ENCODE peak calls at places on chromosomes 13 and 19, in nine cellular contexts. One of them, this sample, is unnamed.

GRCh38 chr13:78147905-78148304 is 229.3 kb upstream of the EDNRB start:
- DNase-seq in GM23338: no peak
- DNase-seq in endodermal cell: no peak
- DNase-seq in SK-N-SH: no peak
- DNase-seq in cardiac fibroblast: peak
- DNase-seq in astrocyte of the spinal cord: peak
- DNase-seq in foreskin fibroblast: peak
- DNase-seq in uterus: no peak
- DNase-seq in sigmoid colon: no peak
- DNase-seq in this sample: peak

GRCh38 chr19:39126593-39127187 is 1.1 kb downstream of the PAK4 start:
- DNase-seq in SK-N-SH: no peak
- DNase-seq in sigmoid colon: no peak
- DNase-seq in foreskin fibroblast: no peak
- DNase-seq in uterus: no peak
- DNase-seq in astrocyte of the spinal cord: peak
- DNase-seq in GM23338: no peak
- DNase-seq in cardiac fibroblast: no peak
- DNase-seq in endodermal cell: peak
- DNase-seq in this sample: no peak

GRCh38 chr19:1872807-1873523 is 9.6 kb upstream of the KLF16 start:
- DNase-seq in SK-N-SH: no peak
- DNase-seq in foreskin fibroblast: no peak
- DNase-seq in astrocyte of the spinal cord: no peak
- DNase-seq in uterus: no peak
- DNase-seq in sigmoid colon: no peak
- DNase-seq in cardiac fibroblast: no peak
- DNase-seq in endodermal cell: no peak
- DNase-seq in GM23338: no peak
- DNase-seq in this sample: no peak

GRCh38 chr19:45577111-45577905 is 7.3 kb downstream of the OPA3 start:
- DNase-seq in GM23338: peak
- DNase-seq in SK-N-SH: no peak
- DNase-seq in foreskin fibroblast: peak
- DNase-seq in cardiac fibroblast: peak
- DNase-seq in astrocyte of the spinal cord: peak
- DNase-seq in sigmoid colon: peak
- DNase-seq in uterus: no peak
- DNase-seq in endodermal cell: peak
- DNase-seq in this sample: no peak

GRCh38 chr13:105774739-105775460 is 760.6 kb downstream of the EFNB2 start:
- DNase-seq in uterus: no peak
- DNase-seq in foreskin fibroblast: no peak
- DNase-seq in astrocyte of the spinal cord: peak
- DNase-seq in SK-N-SH: no peak
- DNase-seq in endodermal cell: peak
- DNase-seq in sigmoid colon: no peak
- DNase-seq in cardiac fibroblast: no peak
- DNase-seq in GM23338: peak
- DNase-seq in this sample: no peak

GRCh38 chr19:33740811-33741396 is 55.8 kb upstream of the KCTD15 start:
- DNase-seq in astrocyte of the spinal cord: peak
- DNase-seq in foreskin fibroblast: peak
- DNase-seq in uterus: no peak
- DNase-seq in cardiac fibroblast: peak
- DNase-seq in GM23338: peak
- DNase-seq in endodermal cell: peak
- DNase-seq in sigmoid colon: no peak
- DNase-seq in SK-N-SH: no peak
- DNase-seq in this sample: peak

GRCh38 chr13:22423261-22423660 is 752.4 kb downstream of the FGF9 start:
- DNase-seq in uterus: no peak
- DNase-seq in foreskin fibroblast: no peak
- DNase-seq in SK-N-SH: no peak
- DNase-seq in cardiac fibroblast: no peak
- DNase-seq in GM23338: no peak
- DNase-seq in sigmoid colon: no peak
- DNase-seq in astrocyte of the spinal cord: no peak
- DNase-seq in endodermal cell: no peak
- DNase-seq in this sample: no peak

GRCh38 chr13:36807616-36808015 is 11.4 kb upstream of the RFXAP start:
- DNase-seq in sigmoid colon: no peak
- DNase-seq in GM23338: no peak
- DNase-seq in uterus: no peak
- DNase-seq in astrocyte of the spinal cord: no peak
- DNase-seq in SK-N-SH: no peak
- DNase-seq in endodermal cell: no peak
- DNase-seq in foreskin fibroblast: no peak
- DNase-seq in cardiac fibroblast: no peak
- DNase-seq in this sample: no peak

DNA sequence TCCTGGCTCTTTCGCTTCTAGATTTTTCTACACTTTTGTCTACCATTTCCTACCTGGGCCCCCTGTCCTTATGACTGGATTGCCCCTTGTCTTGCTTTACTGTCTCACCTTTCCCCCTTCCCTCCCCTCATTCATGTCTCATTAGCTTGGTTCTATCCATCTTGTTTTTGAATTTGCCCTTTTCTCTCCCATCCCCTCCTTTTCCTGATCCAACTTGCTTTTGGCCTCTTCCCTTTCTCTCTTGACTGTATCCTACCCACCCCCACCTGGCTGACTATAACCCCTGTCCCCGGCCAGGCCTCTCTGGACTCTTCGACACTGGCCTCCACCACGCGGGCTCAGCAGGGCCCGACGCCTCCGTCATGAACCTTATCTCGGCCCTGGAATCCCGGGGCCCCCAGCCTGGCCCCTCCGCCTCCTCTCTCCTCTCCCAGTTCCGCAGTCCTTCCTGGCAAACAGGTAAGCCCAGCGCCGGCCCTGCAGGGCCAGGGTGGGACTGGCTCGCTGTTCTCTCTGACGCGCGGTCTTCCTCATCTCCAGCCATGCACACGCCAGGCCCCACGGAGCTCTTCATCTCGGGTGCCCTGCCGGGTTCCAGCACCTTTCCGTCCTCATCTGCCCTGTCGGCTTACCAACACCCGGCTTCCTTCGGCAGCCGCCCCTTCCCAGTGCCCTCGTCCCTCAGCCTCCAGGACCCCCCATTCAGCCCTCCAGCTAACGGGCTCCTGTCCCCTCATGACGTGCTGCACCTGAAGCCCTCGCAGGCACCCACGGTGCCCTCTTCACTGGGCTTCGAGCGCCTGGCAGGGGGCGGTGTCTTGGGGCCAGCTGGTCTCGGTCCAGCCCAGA is 3.4 kb downstream of the PRR12 start:
- DNase-seq in astrocyte of the spinal cord: no peak
- DNase-seq in endodermal cell: no peak
- DNase-seq in sigmoid colon: no peak
- DNase-seq in SK-N-SH: no peak
- DNase-seq in foreskin fibroblast: no peak
- DNase-seq in uterus: no peak
- DNase-seq in GM23338: no peak
- DNase-seq in cardiac fibroblast: no peak
- DNase-seq in this sample: no peak
- H3K4me3 ChIP-seq in astrocyte of the spinal cord: no peak
- H3K4me3 ChIP-seq in endodermal cell: peak
- H3K4me3 ChIP-seq in sigmoid colon: no peak
- H3K4me3 ChIP-seq in SK-N-SH: no peak
- H3K4me3 ChIP-seq in foreskin fibroblast: no peak
- H3K4me3 ChIP-seq in uterus: no peak
- H3K4me3 ChIP-seq in GM23338: no peak
- H3K4me3 ChIP-seq in cardiac fibroblast: no peak
- H3K4me3 ChIP-seq in this sample: no peak

GRCh38 chr19:47188507-47189033 is 42.4 kb downstream of the BBC3 start:
- DNase-seq in SK-N-SH: no peak
- DNase-seq in endodermal cell: no peak
- DNase-seq in cardiac fibroblast: no peak
- DNase-seq in foreskin fibroblast: no peak
- DNase-seq in GM23338: no peak
- DNase-seq in astrocyte of the spinal cord: no peak
- DNase-seq in sigmoid colon: no peak
- DNase-seq in uterus: no peak
- DNase-seq in this sample: no peak

GRCh38 chr19:47187797-47188196 is 43.2 kb downstream of the BBC3 start:
- DNase-seq in cardiac fibroblast: no peak
- DNase-seq in foreskin fibroblast: no peak
- DNase-seq in endodermal cell: no peak
- DNase-seq in uterus: no peak
- DNase-seq in astrocyte of the spinal cord: no peak
- DNase-seq in GM23338: no peak
- DNase-seq in SK-N-SH: no peak
- DNase-seq in sigmoid colon: no peak
- DNase-seq in this sample: no peak

GRCh38 chr19:47187023-47187655 is 43.9 kb downstream of the BBC3 start:
- DNase-seq in endodermal cell: no peak
- DNase-seq in foreskin fibroblast: no peak
- DNase-seq in uterus: no peak
- DNase-seq in astrocyte of the spinal cord: no peak
- DNase-seq in GM23338: no peak
- DNase-seq in SK-N-SH: peak
- DNase-seq in sigmoid colon: no peak
- DNase-seq in cardiac fibroblast: no peak
- DNase-seq in this sample: no peak

GRCh38 chr19:47183579-47183978 is 47.4 kb downstream of the BBC3 start:
- DNase-seq in GM23338: no peak
- DNase-seq in foreskin fibroblast: no peak
- DNase-seq in endodermal cell: no peak
- DNase-seq in uterus: no peak
- DNase-seq in astrocyte of the spinal cord: no peak
- DNase-seq in sigmoid colon: no peak
- DNase-seq in SK-N-SH: no peak
- DNase-seq in cardiac fibroblast: no peak
- DNase-seq in this sample: no peak

GRCh38 chr19:47186337-47187022 is 44.5 kb downstream of the BBC3 start:
- DNase-seq in SK-N-SH: peak
- DNase-seq in cardiac fibroblast: no peak
- DNase-seq in endodermal cell: no peak
- DNase-seq in uterus: no peak
- DNase-seq in foreskin fibroblast: no peak
- DNase-seq in astrocyte of the spinal cord: no peak
- DNase-seq in GM23338: no peak
- DNase-seq in sigmoid colon: no peak
- DNase-seq in this sample: no peak
- TF ChIP-seq CTCF in SK-N-SH: no peak
- TF ChIP-seq CTCF in cardiac fibroblast: no peak
- TF ChIP-seq CTCF in endodermal cell: no peak
- TF ChIP-seq CTCF in uterus: no peak
- TF ChIP-seq CTCF in foreskin fibroblast: no peak
- TF ChIP-seq CTCF in astrocyte of the spinal cord: no peak
- TF ChIP-seq CTCF in GM23338: peak
- TF ChIP-seq CTCF in sigmoid colon: no peak
- TF ChIP-seq CTCF in this sample: no peak

GRCh38 chr19:13001166-13001501 is 5.9 kb downstream of the NFIX start:
- DNase-seq in sigmoid colon: no peak
- DNase-seq in endodermal cell: no peak
- DNase-seq in uterus: no peak
- DNase-seq in cardiac fibroblast: no peak
- DNase-seq in astrocyte of the spinal cord: no peak
- DNase-seq in foreskin fibroblast: no peak
- DNase-seq in SK-N-SH: no peak
- DNase-seq in GM23338: no peak
- DNase-seq in this sample: no peak

GRCh38 chr19:12995596-12996541 is 594 bp downstream of the NFIX start:
- DNase-seq in endodermal cell: no peak
- DNase-seq in astrocyte of the spinal cord: no peak
- DNase-seq in SK-N-SH: peak
- DNase-seq in sigmoid colon: no peak
- DNase-seq in foreskin fibroblast: no peak
- DNase-seq in GM23338: no peak
- DNase-seq in uterus: peak
- DNase-seq in cardiac fibroblast: peak
- DNase-seq in this sample: no peak

GRCh38 chr19:12996542-12997094 is 1.3 kb downstream of the NFIX start:
- DNase-seq in SK-N-SH: peak
- DNase-seq in GM23338: peak
- DNase-seq in endodermal cell: peak
- DNase-seq in uterus: no peak
- DNase-seq in astrocyte of the spinal cord: no peak
- DNase-seq in foreskin fibroblast: peak
- DNase-seq in sigmoid colon: no peak
- DNase-seq in cardiac fibroblast: no peak
- DNase-seq in this sample: no peak

GRCh38 chr19:12997225-12997966 is 2.1 kb downstream of the NFIX start:
- DNase-seq in sigmoid colon: no peak
- DNase-seq in cardiac fibroblast: no peak
- DNase-seq in astrocyte of the spinal cord: no peak
- DNase-seq in endodermal cell: no peak
- DNase-seq in GM23338: no peak
- DNase-seq in uterus: no peak
- DNase-seq in SK-N-SH: no peak
- DNase-seq in foreskin fibroblast: no peak
- DNase-seq in this sample: no peak

GRCh38 chr19:12997967-12998940 is 3.0 kb downstream of the NFIX start:
- DNase-seq in uterus: no peak
- DNase-seq in sigmoid colon: no peak
- DNase-seq in GM23338: no peak
- DNase-seq in SK-N-SH: no peak
- DNase-seq in foreskin fibroblast: no peak
- DNase-seq in endodermal cell: no peak
- DNase-seq in astrocyte of the spinal cord: no peak
- DNase-seq in cardiac fibroblast: no peak
- DNase-seq in this sample: no peak
- H3K4me3 ChIP-seq in uterus: peak
- H3K4me3 ChIP-seq in sigmoid colon: peak
- H3K4me3 ChIP-seq in GM23338: no peak
- H3K4me3 ChIP-seq in SK-N-SH: no peak
- H3K4me3 ChIP-seq in foreskin fibroblast: no peak
- H3K4me3 ChIP-seq in endodermal cell: no peak
- H3K4me3 ChIP-seq in astrocyte of the spinal cord: peak
- H3K4me3 ChIP-seq in cardiac fibroblast: no peak
- H3K4me3 ChIP-seq in this sample: peak

DNA sequence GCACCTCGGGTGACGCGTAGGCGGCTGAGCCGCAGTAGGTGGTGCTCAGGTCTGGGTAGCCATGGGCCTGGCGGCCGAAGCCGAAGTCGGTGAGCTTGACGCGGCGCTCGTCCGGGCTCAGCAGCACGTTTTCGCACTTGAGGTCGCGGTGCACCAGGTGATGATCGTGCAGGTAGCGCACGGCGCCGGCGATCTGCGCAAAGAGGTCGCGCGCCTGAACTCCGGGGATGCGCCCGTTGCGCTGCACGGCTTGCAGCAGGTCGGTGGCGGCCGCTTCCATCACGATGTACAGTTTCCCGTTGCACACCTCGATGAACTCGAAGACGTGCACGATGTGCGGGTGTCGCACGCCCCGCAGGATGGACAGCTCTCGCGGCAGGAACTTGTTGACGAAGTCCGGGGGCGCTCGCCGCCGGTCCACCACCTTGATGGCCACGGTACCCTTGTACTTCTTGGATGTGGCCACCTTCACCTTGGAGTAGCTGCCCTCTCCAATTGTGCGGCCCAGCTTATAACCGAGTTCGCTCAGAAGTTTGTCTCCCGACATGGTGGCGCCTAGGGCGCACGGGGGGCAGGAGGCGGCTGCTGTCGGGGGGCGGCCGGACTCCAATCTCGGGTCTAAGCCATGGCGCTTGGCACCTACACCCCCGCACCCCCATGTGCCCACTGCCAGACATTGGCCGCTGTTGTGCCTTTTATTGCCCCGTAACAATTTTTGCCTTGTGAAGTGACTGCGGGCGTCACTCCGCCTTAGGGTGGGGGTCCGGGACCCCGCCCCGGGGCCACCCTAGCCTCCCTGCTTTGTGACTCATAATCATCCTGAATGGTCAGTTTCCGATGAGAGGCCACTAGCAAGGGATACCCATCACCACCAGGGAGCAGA is at the start of gene TSSK6:
- DNase-seq in astrocyte of the spinal cord: no peak
- DNase-seq in uterus: no peak
- DNase-seq in sigmoid colon: no peak
- DNase-seq in cardiac fibroblast: no peak
- DNase-seq in SK-N-SH: no peak
- DNase-seq in endodermal cell: no peak
- DNase-seq in foreskin fibroblast: no peak
- DNase-seq in GM23338: no peak
- DNase-seq in this sample: no peak
- TF ChIP-seq CTCF in astrocyte of the spinal cord: peak
- TF ChIP-seq CTCF in uterus: no peak
- TF ChIP-seq CTCF in sigmoid colon: no peak
- TF ChIP-seq CTCF in cardiac fibroblast: no peak
- TF ChIP-seq CTCF in SK-N-SH: no peak
- TF ChIP-seq CTCF in endodermal cell: no peak
- TF ChIP-seq CTCF in foreskin fibroblast: peak
- TF ChIP-seq CTCF in GM23338: peak
- TF ChIP-seq CTCF in this sample: no peak